ENCODE peak calls at places on chromosomes 1 and 21, in six cellular contexts. O is WTC11, E is progenitor cell of endocrine pancreas, M is heart right ventricle, Q is HFF-Myc, W is thyroid gland. P is an unnamed sample.

GRCh38 chr1:109929170-109929569 is 18.5 kb downstream of the CSF1 start:
- DNase-seq in Q (no peak), M (no peak), W (no peak), E (no peak), O (no peak), P (no peak)

GRCh38 chr1:198913667-198914066 is 274.8 kb downstream of the PTPRC start:
- DNase-seq in M (no peak), O (no peak), E (no peak), Q (no peak), W (no peak), P (peak; percentile 71)

GRCh38 chr1:79044974-79045650 is 38.6 kb upstream of the ADGRL4 start:
- DNase-seq in Q (no peak), W (no peak), E (no peak), M (no peak), O (peak; percentile 46), P (peak; percentile 74)

GRCh38 chr1:207495816-207496792 is at the start of gene CR1:
- DNase-seq in O (peak; percentile 29), E (peak; percentile 26), M (no peak), Q (no peak), W (peak; percentile 17), P (no peak)

GRCh38 chr1:56437959-56438358 is 141.4 kb downstream of the PLPP3 start:
- DNase-seq in Q (peak; percentile 27), W (no peak), M (no peak), O (no peak), E (no peak), P (peak; percentile 50)

GRCh38 chr1:226821719-226822085 is 48.7 kb upstream of the PSEN2 start:
- DNase-seq in E (no peak), M (no peak), Q (no peak), O (no peak), W (no peak), P (peak; percentile 69)

GRCh38 chr21:44614161-44614631 is 2.3 kb downstream of the KRTAP10-8 start:
- DNase-seq in O (no peak), M (no peak), W (no peak), E (no peak), Q (no peak), P (no peak)

GRCh38 chr21:38319781-38320180 is 63.0 kb downstream of the KCNJ15 start:
- DNase-seq in W (no peak), O (no peak), E (no peak), M (no peak), Q (no peak), P (peak; percentile 82)

GRCh38 chr1:225598847-225599246 is 54.1 kb downstream of the ENAH start:
- DNase-seq in Q (no peak), E (no peak), O (no peak), W (no peak), M (no peak), P (no peak)

GRCh38 chr1:39788758-39789570 is at the start of gene BMP8B:
- DNase-seq in W (peak; percentile 67), O (peak; percentile 60), M (peak; percentile 36), Q (no peak), E (peak; percentile 30), P (no peak)

GRCh38 chr21:36859744-36860501 is 106.5 kb downstream of the HLCS start:
- DNase-seq in O (peak; percentile 82), W (peak; percentile 27), Q (no peak), M (peak; percentile 88), E (no peak), P (peak; percentile 45)

GRCh38 chr21:20902511-20902910 is 95.7 kb upstream of the NCAM2 start:
- DNase-seq in E (no peak), W (no peak), M (no peak), Q (no peak), O (no peak), P (no peak)

GRCh38 chr21:35048706-35049617 is at the start of gene RUNX1:
- DNase-seq in W (no peak), O (no peak), E (no peak), Q (peak; percentile 17), M (peak; percentile 25), P (peak; percentile 70)

GRCh38 chr1:156122519-156123355 is 8.2 kb downstream of the LMNA start:
- DNase-seq in M (peak; percentile 92), O (no peak), E (no peak), Q (no peak), W (peak; percentile 91), P (peak; percentile 96)

GRCh38 chr1:19762175-19762779 is 37.4 kb downstream of the TMCO4 start:
- DNase-seq in Q (no peak), O (peak; percentile 73), M (peak; percentile 6), E (peak; percentile 22), W (peak; percentile 33), P (peak; percentile 36)

GRCh38 chr1:18293291-18293690 is 185.7 kb downstream of the IGSF21 start:
- DNase-seq in E (no peak), W (peak; percentile 67), O (no peak), M (no peak), Q (no peak), P (no peak)

GRCh38 chr1:40796939-40797667 is 13.5 kb downstream of the KCNQ4 start:
- DNase-seq in Q (no peak), M (peak; percentile 59), O (no peak), W (no peak), E (no peak), P (no peak)

GRCh38 chr1:186212574-186213224 is 162.4 kb downstream of the TPR start:
- DNase-seq in E (peak; percentile 42), M (peak; percentile 57), Q (peak; percentile 91), O (peak; percentile 40), W (peak; percentile 45), P (peak; percentile 95)

GRCh38 chr1:76256289-76257223 is 182.0 kb downstream of the ST6GALNAC3 start:
- DNase-seq in Q (no peak), E (no peak), W (no peak), M (no peak), O (no peak), P (no peak)

GRCh38 chr1:45767035-45767434 is 16.6 kb upstream of the IPP start:
- DNase-seq in W (no peak), M (no peak), Q (peak; percentile 77), O (no peak), E (no peak), P (peak; percentile 77)

GRCh38 chr1:213327318-213327667 is 276.3 kb downstream of the RPS6KC1 start:
- DNase-seq in E (no peak), O (no peak), Q (peak; percentile 36), M (peak; percentile 23), W (peak; percentile 15), P (peak; percentile 89)

GRCh38 chr1:183635112-183635605 is 424 bp downstream of the ARPC5 start:
- DNase-seq in W (peak; percentile 61), M (peak; percentile 39), E (peak; percentile 36), O (peak; percentile 45), Q (no peak), P (no peak)

DNA sequence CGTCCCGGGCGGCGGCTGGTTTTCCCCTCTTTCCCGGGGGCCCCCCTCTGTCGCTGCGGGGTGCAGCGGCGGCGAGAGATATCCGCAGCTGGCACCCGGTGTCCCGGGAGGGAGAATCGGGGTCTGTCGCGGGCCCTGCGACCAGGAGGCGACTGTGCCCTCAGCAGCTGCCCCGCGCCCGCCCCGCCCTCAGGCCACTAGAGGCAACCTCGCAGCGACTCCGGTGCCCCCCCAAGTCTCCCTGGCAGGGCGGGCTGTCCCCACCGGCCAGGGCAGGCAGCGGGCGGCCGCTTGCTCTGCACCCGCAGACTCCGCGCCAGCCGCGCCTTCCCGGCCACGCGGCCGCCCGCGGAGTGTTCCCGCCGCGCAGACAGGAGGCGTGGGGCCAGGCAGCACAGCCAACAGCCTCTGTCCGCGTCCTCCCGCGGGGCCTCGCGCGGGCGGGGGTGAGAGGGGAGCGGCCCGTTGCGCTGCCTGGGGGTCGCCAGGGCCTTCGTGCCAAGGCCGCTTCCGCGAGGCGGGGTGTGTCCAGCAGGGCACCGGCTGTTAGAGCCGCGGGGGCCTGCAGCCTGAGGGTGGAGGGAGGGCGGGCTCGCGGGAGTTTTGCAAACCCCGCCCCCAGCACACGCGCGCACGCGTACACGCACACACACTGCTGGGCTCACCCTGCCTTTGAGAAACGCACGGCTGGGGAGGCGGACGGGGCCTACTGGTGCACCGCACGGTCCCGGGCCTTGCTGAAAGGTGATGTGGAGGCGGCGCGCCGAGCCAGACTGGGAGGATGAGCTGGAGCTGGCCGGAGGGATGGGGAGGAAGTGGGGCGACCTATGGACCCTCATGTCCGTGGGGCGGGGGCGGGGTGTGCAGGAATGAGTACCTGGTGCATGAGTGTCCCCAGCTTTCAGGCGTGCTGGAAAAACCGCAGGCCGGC is 41.4 kb downstream of the KIAA1614 start:
- DNase-seq in E (no peak), O (peak; percentile 31), M (peak; percentile 44), W (peak; percentile 63), Q (peak; percentile 19), P (peak; percentile 60)
- TF ChIP-seq CTCF in E (no peak), O (no peak), M (peak; percentile 37), W (no peak), Q (no peak), P (no peak)

GRCh38 chr1:1343811-1344421 is 5.3 kb downstream of the DVL1 start:
- DNase-seq in W (no peak), M (no peak), Q (no peak), O (no peak), E (no peak), P (no peak)

GRCh38 chr1:1345384-1345783 is 3.8 kb downstream of the DVL1 start:
- DNase-seq in E (no peak), W (no peak), Q (no peak), O (no peak), M (no peak), P (no peak)

GRCh38 chr1:1346501-1346890 is 2.7 kb downstream of the DVL1 start:
- DNase-seq in M (no peak), Q (no peak), W (no peak), O (no peak), E (no peak), P (no peak)

GRCh38 chr1:1345860-1346500 is 3.2 kb downstream of the DVL1 start:
- DNase-seq in O (no peak), W (no peak), Q (no peak), M (no peak), E (no peak), P (no peak)

GRCh38 chr1:1344672-1345361 is 4.4 kb downstream of the DVL1 start:
- DNase-seq in Q (no peak), E (peak; percentile 48), W (peak; percentile 41), O (peak; percentile 52), M (no peak), P (peak; percentile 90)
- TF ChIP-seq CTCF in Q (peak; percentile 63), E (peak; percentile 66), W (peak; percentile 21), O (peak; percentile 35), M (no peak), P (peak; percentile 37)

GRCh38 chr1:9942399-9942938 is 722 bp downstream of the LZIC start:
- DNase-seq in O (no peak), E (no peak), Q (peak; percentile 33), M (no peak), W (peak; percentile 12), P (peak; percentile 72)

GRCh38 chr1:9946315-9946714 is 3.0 kb downstream of the NMNAT1 start:
- DNase-seq in O (no peak), M (no peak), W (no peak), Q (no peak), E (no peak), P (no peak)

GRCh38 chr1:9942939-9943807 is at the start of the genes LZIC and NMNAT1:
- DNase-seq in M (peak; percentile 92), W (peak; percentile 94), O (peak; percentile 93), Q (peak; percentile 77), E (peak; percentile 82), P (peak; percentile 95)
- TF ChIP-seq CTCF in M (peak; percentile 12), W (peak; percentile 4), O (no peak), Q (no peak), E (no peak), P (no peak)

DNA sequence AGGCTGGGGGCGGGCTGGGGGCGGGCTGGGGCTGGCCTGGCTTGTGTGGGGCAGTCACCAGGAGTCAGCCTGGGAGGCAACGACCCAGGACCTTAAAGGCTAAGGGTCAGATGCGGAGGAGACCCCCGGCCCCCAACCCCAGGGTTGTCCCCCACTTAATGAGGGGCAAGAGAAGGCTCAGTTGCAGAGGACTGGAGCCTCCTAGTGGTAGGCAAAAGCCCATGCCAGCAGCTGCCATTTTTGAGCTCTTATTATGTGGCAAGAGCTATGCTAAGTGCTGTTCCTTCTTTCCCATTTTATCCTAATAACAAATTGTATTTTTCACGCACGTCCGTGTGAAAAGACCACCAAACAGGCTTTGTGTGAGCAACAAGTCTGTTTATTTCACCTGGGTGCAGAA is 8.0 kb downstream of the KIAA1614 start:
- DNase-seq in Q (no peak), E (no peak), O (no peak), M (no peak), W (no peak), P (no peak)
- TF ChIP-seq CTCF in Q (peak; percentile 23), E (peak; percentile 24), O (peak; percentile 33), M (no peak), W (no peak), P (peak; percentile 49)